ENCODE peak calls at places on chromosome 3, in eight cellular contexts. One of them, this sample, is unnamed.

GRCh38 chr3:51385621-51386091 is 565 bp downstream of the MANF start:
- DNase-seq in adrenal gland: peak; percentile 56
- DNase-seq in left lung: no peak
- DNase-seq in PC-9: no peak
- DNase-seq in psoas muscle: no peak
- DNase-seq in upper lobe of right lung: no peak
- DNase-seq in endodermal cell: no peak
- DNase-seq in mammary epithelial cell: no peak
- DNase-seq in this sample: peak; percentile 18

GRCh38 chr3:13683772-13684171 is 134.8 kb downstream of the FBLN2 start:
- DNase-seq in adrenal gland: no peak
- DNase-seq in left lung: no peak
- DNase-seq in PC-9: no peak
- DNase-seq in psoas muscle: no peak
- DNase-seq in upper lobe of right lung: no peak
- DNase-seq in endodermal cell: no peak
- DNase-seq in mammary epithelial cell: no peak
- DNase-seq in this sample: no peak

GRCh38 chr3:17442332-17443049 is 299.9 kb downstream of the TBC1D5 start:
- DNase-seq in adrenal gland: no peak
- DNase-seq in left lung: no peak
- DNase-seq in PC-9: no peak
- DNase-seq in psoas muscle: no peak
- DNase-seq in upper lobe of right lung: no peak
- DNase-seq in endodermal cell: no peak
- DNase-seq in mammary epithelial cell: peak; percentile 5
- DNase-seq in this sample: no peak

GRCh38 chr3:49120096-49120437 is 556 bp downstream of the USP19 start:
- DNase-seq in adrenal gland: no peak
- DNase-seq in left lung: no peak
- DNase-seq in PC-9: no peak
- DNase-seq in psoas muscle: no peak
- DNase-seq in upper lobe of right lung: no peak
- DNase-seq in endodermal cell: no peak
- DNase-seq in mammary epithelial cell: no peak
- DNase-seq in this sample: no peak

GRCh38 chr3:180870008-180870733 is 42.3 kb upstream of the FXR1 start:
- DNase-seq in adrenal gland: no peak
- DNase-seq in left lung: no peak
- DNase-seq in PC-9: no peak
- DNase-seq in psoas muscle: peak; percentile 79
- DNase-seq in upper lobe of right lung: peak; percentile 68
- DNase-seq in endodermal cell: peak; percentile 86
- DNase-seq in mammary epithelial cell: peak; percentile 8
- DNase-seq in this sample: no peak

GRCh38 chr3:71510485-71510884 is 73.0 kb downstream of the FOXP1 start:
- DNase-seq in adrenal gland: no peak
- DNase-seq in left lung: no peak
- DNase-seq in PC-9: no peak
- DNase-seq in psoas muscle: no peak
- DNase-seq in upper lobe of right lung: no peak
- DNase-seq in endodermal cell: peak; percentile 55
- DNase-seq in mammary epithelial cell: no peak
- DNase-seq in this sample: no peak

GRCh38 chr3:139110072-139110830 is 65.6 kb upstream of the PRR23C start:
- DNase-seq in adrenal gland: peak; percentile 64
- DNase-seq in left lung: no peak
- DNase-seq in PC-9: no peak
- DNase-seq in psoas muscle: no peak
- DNase-seq in upper lobe of right lung: no peak
- DNase-seq in endodermal cell: no peak
- DNase-seq in mammary epithelial cell: no peak
- DNase-seq in this sample: no peak

GRCh38 chr3:15420871-15421270 is 6.5 kb downstream of the METTL6 start:
- DNase-seq in adrenal gland: no peak
- DNase-seq in left lung: no peak
- DNase-seq in PC-9: no peak
- DNase-seq in psoas muscle: no peak
- DNase-seq in upper lobe of right lung: no peak
- DNase-seq in endodermal cell: no peak
- DNase-seq in mammary epithelial cell: no peak
- DNase-seq in this sample: no peak

GRCh38 chr3:78353231-78353630 is 1313.3 kb downstream of the ROBO2 start:
- DNase-seq in adrenal gland: no peak
- DNase-seq in left lung: no peak
- DNase-seq in PC-9: no peak
- DNase-seq in psoas muscle: no peak
- DNase-seq in upper lobe of right lung: no peak
- DNase-seq in endodermal cell: no peak
- DNase-seq in mammary epithelial cell: no peak
- DNase-seq in this sample: no peak

GRCh38 chr3:36741285-36741684 is 23.1 kb downstream of the DCLK3 start:
- DNase-seq in adrenal gland: no peak
- DNase-seq in left lung: no peak
- DNase-seq in PC-9: no peak
- DNase-seq in psoas muscle: no peak
- DNase-seq in upper lobe of right lung: no peak
- DNase-seq in endodermal cell: peak; percentile 70
- DNase-seq in mammary epithelial cell: peak; percentile 8
- DNase-seq in this sample: no peak

GRCh38 chr3:126343675-126344074 is 13.5 kb downstream of the KLF15 start:
- DNase-seq in adrenal gland: peak; percentile 42
- DNase-seq in left lung: peak; percentile 75
- DNase-seq in PC-9: no peak
- DNase-seq in psoas muscle: peak; percentile 40
- DNase-seq in upper lobe of right lung: peak; percentile 64
- DNase-seq in endodermal cell: peak; percentile 44
- DNase-seq in mammary epithelial cell: no peak
- DNase-seq in this sample: no peak

GRCh38 chr3:15276028-15276717 is 56.2 kb downstream of the SH3BP5 start:
- DNase-seq in adrenal gland: peak; percentile 51
- DNase-seq in left lung: no peak
- DNase-seq in PC-9: no peak
- DNase-seq in psoas muscle: no peak
- DNase-seq in upper lobe of right lung: no peak
- DNase-seq in endodermal cell: peak; percentile 13
- DNase-seq in mammary epithelial cell: no peak
- DNase-seq in this sample: no peak

GRCh38 chr3:12630292-12630691 is 33.6 kb downstream of the RAF1 start:
- DNase-seq in adrenal gland: no peak
- DNase-seq in left lung: no peak
- DNase-seq in PC-9: no peak
- DNase-seq in psoas muscle: no peak
- DNase-seq in upper lobe of right lung: no peak
- DNase-seq in endodermal cell: no peak
- DNase-seq in mammary epithelial cell: no peak
- DNase-seq in this sample: no peak

GRCh38 chr3:129567932-129568331 is 25.0 kb downstream of the H1-8 start:
- DNase-seq in adrenal gland: no peak
- DNase-seq in left lung: no peak
- DNase-seq in PC-9: no peak
- DNase-seq in psoas muscle: no peak
- DNase-seq in upper lobe of right lung: no peak
- DNase-seq in endodermal cell: no peak
- DNase-seq in mammary epithelial cell: no peak
- DNase-seq in this sample: no peak

GRCh38 chr3:127613406-127613805 is 15.2 kb downstream of the MCM2 start:
- DNase-seq in adrenal gland: peak; percentile 69
- DNase-seq in left lung: no peak
- DNase-seq in PC-9: no peak
- DNase-seq in psoas muscle: no peak
- DNase-seq in upper lobe of right lung: peak; percentile 65
- DNase-seq in endodermal cell: no peak
- DNase-seq in mammary epithelial cell: no peak
- DNase-seq in this sample: no peak

GRCh38 chr3:194756460-194757355 is 71.0 kb downstream of the FAM43A start:
- DNase-seq in adrenal gland: peak; percentile 63
- DNase-seq in left lung: no peak
- DNase-seq in PC-9: no peak
- DNase-seq in psoas muscle: peak; percentile 88
- DNase-seq in upper lobe of right lung: no peak
- DNase-seq in endodermal cell: no peak
- DNase-seq in mammary epithelial cell: no peak
- DNase-seq in this sample: no peak

GRCh38 chr3:74273091-74273490 is 341.4 kb downstream of the CNTN3 start:
- DNase-seq in adrenal gland: no peak
- DNase-seq in left lung: no peak
- DNase-seq in PC-9: no peak
- DNase-seq in psoas muscle: no peak
- DNase-seq in upper lobe of right lung: no peak
- DNase-seq in endodermal cell: no peak
- DNase-seq in mammary epithelial cell: peak; percentile 19
- DNase-seq in this sample: no peak

GRCh38 chr3:66011098-66011655 is 27.5 kb downstream of the MAGI1 start:
- DNase-seq in adrenal gland: no peak
- DNase-seq in left lung: no peak
- DNase-seq in PC-9: no peak
- DNase-seq in psoas muscle: no peak
- DNase-seq in upper lobe of right lung: no peak
- DNase-seq in endodermal cell: no peak
- DNase-seq in mammary epithelial cell: no peak
- DNase-seq in this sample: no peak
- H3K27ac ChIP-seq in adrenal gland: no peak overlapping the region
- H3K27ac ChIP-seq in left lung: peak overlapping the region; percentile 39
- H3K27ac ChIP-seq in PC-9: peak overlapping the region; percentile 49
- H3K27ac ChIP-seq in psoas muscle: no peak overlapping the region
- H3K27ac ChIP-seq in upper lobe of right lung: peak overlapping the region; percentile 45
- H3K27ac ChIP-seq in endodermal cell: no peak overlapping the region
- H3K27ac ChIP-seq in mammary epithelial cell: peak overlapping the region; percentile 42
- H3K27ac ChIP-seq in this sample: peak overlapping the region; percentile 4

GRCh38 chr3:111862415-111862814 is 3.4 kb downstream of the PHLDB2 start:
- DNase-seq in adrenal gland: no peak
- DNase-seq in left lung: no peak
- DNase-seq in PC-9: no peak
- DNase-seq in psoas muscle: no peak
- DNase-seq in upper lobe of right lung: no peak
- DNase-seq in endodermal cell: no peak
- DNase-seq in mammary epithelial cell: peak; percentile 18
- DNase-seq in this sample: peak; percentile 17
- H3K4me1 ChIP-seq in adrenal gland: peaks cover 6% of the 10 kb centered on the region
- H3K4me1 ChIP-seq in left lung: peaks cover 14% of the 10 kb centered on the region
- H3K4me1 ChIP-seq in PC-9: peaks cover 59% of the 10 kb centered on the region
- H3K4me1 ChIP-seq in psoas muscle: no peaks in the 10 kb centered on the region
- H3K4me1 ChIP-seq in upper lobe of right lung: peaks cover 33% of the 10 kb centered on the region
- H3K4me1 ChIP-seq in endodermal cell: peaks cover 28% of the 10 kb centered on the region
- H3K4me1 ChIP-seq in mammary epithelial cell: peaks cover 42% of the 10 kb centered on the region
- H3K4me1 ChIP-seq in this sample: peaks cover 32% of the 10 kb centered on the region

GRCh38 chr3:134447371-134447770 is 38.4 kb downstream of the ANAPC13 start:
- DNase-seq in adrenal gland: no peak
- DNase-seq in left lung: no peak
- DNase-seq in PC-9: no peak
- DNase-seq in psoas muscle: no peak
- DNase-seq in upper lobe of right lung: no peak
- DNase-seq in endodermal cell: peak; percentile 10
- DNase-seq in mammary epithelial cell: no peak
- DNase-seq in this sample: no peak

GRCh38 chr3:134448664-134449063 is 37.1 kb downstream of the ANAPC13 start:
- DNase-seq in adrenal gland: no peak
- DNase-seq in left lung: no peak
- DNase-seq in PC-9: no peak
- DNase-seq in psoas muscle: no peak
- DNase-seq in upper lobe of right lung: no peak
- DNase-seq in endodermal cell: no peak
- DNase-seq in mammary epithelial cell: no peak
- DNase-seq in this sample: no peak

GRCh38 chr3:134446800-134447199 is 39.0 kb downstream of the ANAPC13 start:
- DNase-seq in adrenal gland: no peak
- DNase-seq in left lung: no peak
- DNase-seq in PC-9: no peak
- DNase-seq in psoas muscle: no peak
- DNase-seq in upper lobe of right lung: no peak
- DNase-seq in endodermal cell: peak; percentile 23
- DNase-seq in mammary epithelial cell: peak; percentile 76
- DNase-seq in this sample: no peak

GRCh38 chr3:134449951-134450350 is 35.8 kb downstream of the ANAPC13 start:
- DNase-seq in adrenal gland: no peak
- DNase-seq in left lung: no peak
- DNase-seq in PC-9: no peak
- DNase-seq in psoas muscle: no peak
- DNase-seq in upper lobe of right lung: no peak
- DNase-seq in endodermal cell: no peak
- DNase-seq in mammary epithelial cell: no peak
- DNase-seq in this sample: no peak

DNA sequence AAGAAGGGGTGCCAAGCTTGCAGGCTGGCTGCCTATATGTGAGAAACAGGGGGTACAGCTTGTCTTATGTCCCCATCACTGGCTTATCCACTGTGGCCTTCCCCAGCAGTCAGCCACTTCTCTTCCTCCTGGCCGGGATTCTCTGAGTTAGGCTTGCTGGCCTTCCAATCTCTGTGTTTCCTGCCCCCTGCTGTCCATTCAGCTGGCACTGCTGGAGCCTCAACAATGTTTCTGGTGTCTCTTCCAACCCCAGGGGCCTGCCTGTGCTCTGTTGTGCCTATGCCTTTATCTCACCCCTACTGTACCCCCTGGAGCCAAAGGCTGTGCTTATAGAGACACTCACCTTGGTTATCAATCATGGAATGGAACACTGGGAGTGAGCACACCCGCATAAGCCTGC is 36.5 kb downstream of the ANAPC13 start:
- DNase-seq in adrenal gland: no peak
- DNase-seq in left lung: no peak
- DNase-seq in PC-9: peak; percentile 27
- DNase-seq in psoas muscle: no peak
- DNase-seq in upper lobe of right lung: no peak
- DNase-seq in endodermal cell: peak; percentile 85
- DNase-seq in mammary epithelial cell: peak; percentile 45
- DNase-seq in this sample: peak; percentile 36
- TF ChIP-seq CTCF in adrenal gland: no peak
- TF ChIP-seq CTCF in left lung: no peak
- TF ChIP-seq CTCF in PC-9: peak; percentile 49
- TF ChIP-seq CTCF in psoas muscle: peak; percentile 22
- TF ChIP-seq CTCF in upper lobe of right lung: peak; percentile 41
- TF ChIP-seq CTCF in endodermal cell: peak; percentile 80
- TF ChIP-seq CTCF in mammary epithelial cell: peak; percentile 73
- TF ChIP-seq CTCF in this sample: peak; percentile 74

GRCh38 chr3:125024817-125025216 is 31.0 kb downstream of the HEG1 start:
- DNase-seq in adrenal gland: no peak
- DNase-seq in left lung: no peak
- DNase-seq in PC-9: no peak
- DNase-seq in psoas muscle: peak; percentile 84
- DNase-seq in upper lobe of right lung: no peak
- DNase-seq in endodermal cell: no peak
- DNase-seq in mammary epithelial cell: no peak
- DNase-seq in this sample: no peak
- H3K27ac ChIP-seq in adrenal gland: no peak overlapping the region
- H3K27ac ChIP-seq in left lung: peak overlapping the region; percentile 53
- H3K27ac ChIP-seq in PC-9: no peak overlapping the region
- H3K27ac ChIP-seq in psoas muscle: peak overlapping the region; percentile 41
- H3K27ac ChIP-seq in upper lobe of right lung: peak overlapping the region; percentile 44
- H3K27ac ChIP-seq in endodermal cell: no peak overlapping the region
- H3K27ac ChIP-seq in mammary epithelial cell: no peak overlapping the region
- H3K27ac ChIP-seq in this sample: no peak overlapping the region